ENCODE peak calls at places on chromosomes 6 and 20, in six cellular contexts. H is left ventricle myocardium inferior, P is spleen, N is psoas muscle, M is IMR-90, U is upper lobe of right lung. K is an unnamed sample. For H3K4me1, the result is how much of the 10 kb centered on the place peaks cover.

GRCh38 chr6:3026811-3027626 is 27.3 kb downstream of the NQO2 start:
- DNase-seq in U (no peak), N (no peak), P (no peak), H (no peak), M (peak), K (peak)

GRCh38 chr6:89048286-89048923 is 32.1 kb upstream of the PNRC1 start:
- DNase-seq in M (no peak), H (no peak), N (no peak), P (no peak), U (no peak), K (no peak)

GRCh38 chr6:119273799-119274595 is 75.6 kb downstream of the MAN1A1 start:
- DNase-seq in H (no peak), M (peak), P (no peak), U (no peak), N (no peak), K (no peak)

GRCh38 chr6:137571854-137572253 is 77.7 kb upstream of the OLIG3 start:
- DNase-seq in H (no peak), N (no peak), P (no peak), M (peak), U (no peak), K (peak)

GRCh38 chr20:24406251-24406650 is 63.2 kb upstream of the SYNDIG1 start:
- DNase-seq in U (no peak), H (no peak), P (no peak), M (no peak), N (no peak), K (no peak)

GRCh38 chr6:75166236-75166635 is 39.6 kb downstream of the COL12A1 start:
- DNase-seq in M (no peak), U (no peak), N (no peak), P (no peak), H (no peak), K (no peak)

GRCh38 chr6:89208551-89208950 is 8.6 kb downstream of the GABRR1 start:
- DNase-seq in P (no peak), N (no peak), H (no peak), M (no peak), U (no peak), K (no peak)

GRCh38 chr6:39218868-39219567 is 10.3 kb downstream of the KCNK5 start:
- DNase-seq in M (no peak), U (no peak), H (no peak), P (no peak), N (no peak), K (no peak)

GRCh38 chr6:41781302-41781711 is 725 bp downstream of the PRICKLE4 start:
- DNase-seq in M (no peak), U (peak), H (peak), N (no peak), P (peak), K (no peak)

GRCh38 chr6:41779793-41780622 is at the start of gene FRS3:
- DNase-seq in M (peak), N (peak), H (peak), P (peak), U (peak), K (peak)

GRCh38 chr6:41779336-41779735 is 364 bp downstream of the FRS3 start:
- DNase-seq in H (no peak), N (no peak), M (no peak), U (no peak), P (no peak), K (no peak)

GRCh38 chr6:41778895-41779294 is 805 bp downstream of the FRS3 start:
- DNase-seq in N (no peak), H (no peak), M (no peak), P (no peak), U (no peak), K (no peak)

DNA sequence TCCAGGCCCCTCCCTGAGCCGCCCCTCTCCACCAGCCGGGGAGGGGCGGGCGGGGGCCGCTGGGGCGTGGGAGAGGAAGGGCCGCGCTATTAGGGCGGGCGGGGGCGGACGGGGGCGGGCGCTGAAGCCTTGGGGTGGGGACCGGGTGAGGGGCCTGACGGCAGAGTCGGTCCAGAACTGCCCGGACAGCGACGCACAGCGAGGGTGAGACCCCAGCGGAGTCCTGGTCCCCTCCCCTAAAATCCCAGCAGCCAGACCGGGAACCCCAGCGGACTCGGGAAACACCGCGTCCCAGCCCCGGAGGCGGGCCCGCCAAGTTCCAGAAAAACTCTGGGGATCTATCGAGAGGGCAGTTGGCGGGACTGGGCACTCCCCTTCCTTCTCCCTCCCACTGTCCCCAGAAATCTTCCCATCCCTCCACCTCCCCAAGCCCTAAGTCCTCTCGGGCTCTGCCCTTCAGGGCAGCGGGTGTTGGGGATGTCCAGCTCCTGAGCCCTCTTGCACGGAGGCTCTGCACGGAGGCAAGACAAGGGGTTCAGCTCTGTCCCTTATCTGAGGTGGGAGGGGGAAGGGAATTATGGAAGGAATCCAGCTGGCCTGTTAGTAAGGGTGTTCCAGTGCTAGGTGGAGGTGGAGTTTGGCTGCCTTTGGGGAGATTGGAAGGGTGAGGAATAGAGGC is at the start of gene PRICKLE4:
- DNase-seq in M (no peak), N (peak), U (peak), P (peak), H (peak), K (no peak)
- H3K27ac ChIP-seq in M (peak), N (peak), U (peak), P (peak), H (peak), K (peak)

DNA sequence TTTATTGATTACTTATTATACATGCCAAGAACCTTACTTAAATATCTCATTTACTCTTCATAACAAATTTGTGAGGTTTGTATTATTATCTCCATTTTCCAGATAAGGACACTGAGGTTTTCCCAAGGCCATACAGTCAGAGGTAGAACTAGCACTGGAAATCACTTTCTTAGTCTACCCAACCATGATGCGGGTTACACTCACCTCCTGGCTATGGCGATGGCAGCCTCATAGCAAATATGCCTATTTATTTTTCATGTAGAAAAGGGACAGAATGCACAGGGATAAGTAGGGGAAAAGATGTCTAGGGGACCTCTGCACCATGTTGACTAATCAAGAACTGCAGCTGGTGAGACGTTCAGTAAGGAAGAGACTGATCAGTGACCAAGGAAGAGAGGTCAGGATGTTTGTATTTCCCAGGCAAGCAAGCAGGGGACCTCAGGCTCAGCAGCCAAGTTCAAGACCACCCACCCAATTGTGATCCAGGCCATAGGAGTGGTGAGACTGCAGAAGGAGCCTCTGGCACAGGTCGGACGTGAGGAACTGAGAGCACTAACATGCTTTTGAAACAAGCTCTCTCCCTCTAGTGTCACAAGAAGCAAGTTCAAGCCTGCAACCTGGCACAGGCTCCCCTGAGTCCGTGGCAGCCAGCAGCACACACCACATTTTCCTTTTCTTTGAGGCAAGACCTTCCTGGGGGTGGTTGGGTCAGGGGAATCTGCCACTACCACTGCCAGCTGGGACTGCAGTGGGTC is 97.8 kb downstream of the GMPR start:
- DNase-seq in M (no peak), H (no peak), P (no peak), U (no peak), N (no peak), K (no peak)
- H3K4me3 ChIP-seq in M (no peak), H (no peak), P (no peak), U (no peak), N (no peak), K (no peak)

GRCh38 chr6:72640622-72640930 is 18.7 kb downstream of the KCNQ5 start:
- DNase-seq in M (no peak), P (no peak), H (no peak), U (no peak), N (no peak), K (no peak)
- H3K4me1 ChIP-seq in M (under half), P (under half), H (under half), U (under half), N (under half), K (under half)

DNA sequence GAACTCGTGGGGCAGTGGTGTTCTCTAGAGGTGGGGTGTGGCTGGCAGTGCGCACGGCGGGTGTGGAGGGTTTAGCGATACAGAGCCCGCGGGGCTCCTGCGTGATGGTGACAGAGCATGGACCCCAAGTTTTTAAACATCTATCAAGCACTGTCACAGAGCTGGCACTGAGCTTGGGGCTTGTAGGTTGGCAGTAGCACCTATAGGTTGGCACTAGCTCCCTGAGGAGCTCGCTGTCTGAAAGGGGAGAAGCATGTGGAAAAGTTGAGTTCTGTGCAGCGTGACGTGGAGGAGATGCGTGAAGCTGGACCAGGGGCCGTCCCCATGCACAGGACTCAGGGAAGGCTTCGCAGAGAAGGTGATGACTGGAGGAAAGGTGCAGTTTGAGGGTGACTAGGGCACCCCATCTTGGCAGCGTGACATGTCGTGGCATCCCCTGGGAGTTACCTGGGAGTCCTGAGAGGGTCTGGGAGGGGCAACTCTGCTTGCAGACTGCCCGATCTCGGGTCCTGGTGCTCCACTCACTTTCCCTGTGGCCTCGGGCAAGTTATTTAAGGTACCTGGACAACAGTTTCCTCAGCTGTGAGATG is 122.0 kb downstream of the CDH4 start:
- DNase-seq in H (no peak), M (no peak), N (no peak), P (peak), U (no peak), K (no peak)
- H3K27ac ChIP-seq in H (no peak), M (no peak), N (no peak), P (no peak), U (no peak), K (no peak)

DNA sequence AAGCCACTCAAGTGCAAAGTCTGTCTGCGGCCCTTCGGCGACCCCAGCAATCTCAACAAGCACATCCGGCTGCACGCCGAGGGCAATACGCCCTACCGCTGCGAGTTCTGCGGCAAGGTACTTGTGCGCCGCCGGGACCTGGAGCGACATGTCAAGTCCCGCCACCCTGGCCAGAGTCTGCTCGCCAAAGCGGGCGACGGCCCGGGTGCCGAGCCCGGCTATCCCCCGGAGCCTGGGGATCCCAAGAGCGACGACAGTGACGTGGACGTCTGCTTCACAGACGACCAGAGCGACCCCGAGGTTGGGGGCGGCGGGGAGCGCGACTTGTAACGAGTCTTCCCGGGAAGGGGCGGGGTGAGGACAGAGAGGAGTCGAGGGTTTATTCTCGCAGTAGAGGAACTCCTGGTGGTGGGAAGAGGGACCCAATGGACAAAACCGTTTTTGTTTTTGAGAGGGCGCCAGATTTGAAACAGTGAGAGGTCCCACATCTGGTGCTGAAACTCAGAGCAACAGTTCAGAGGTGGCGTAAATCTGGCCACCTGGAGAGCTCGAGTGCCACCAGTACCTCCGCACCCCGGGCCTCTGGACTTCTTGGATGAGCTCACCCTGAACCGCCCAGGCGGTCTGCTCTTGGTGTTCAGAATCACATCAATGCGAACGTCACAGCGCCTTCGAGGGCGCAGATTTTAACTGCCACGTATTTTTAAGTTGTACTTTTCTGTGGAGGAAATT is 8.0 kb downstream of the PRDM13 start:
- DNase-seq in P (peak), H (no peak), M (no peak), U (no peak), N (no peak), K (peak)
- H3K4me3 ChIP-seq in P (peak), H (peak), M (no peak), U (peak), N (peak), K (peak)

GRCh38 chr6:53336070-53336469 is 12.7 kb downstream of the ELOVL5 start:
- DNase-seq in P (no peak), N (no peak), M (no peak), H (no peak), U (no peak), K (no peak)
- H3K4me1 ChIP-seq in P (half or more), N (under half), M (under half), H (half or more), U (under half), K (half or more)

K was measured in naive thymus-derived CD4-positive, alpha-beta T cell.